ENCODE peak calls at places on chromosomes 13 and 19, in seven cellular contexts. L is LoVo, Z is immature natural killer cell, I is psoas muscle, B is H54, M is EH, E is fibroblast of villous mesenchyme. R is an unnamed sample.

GRCh38 chr13:78228940-78229339 is 310.3 kb upstream of the EDNRB start:
- DNase-seq in Z (no peak), M (peak), I (no peak), B (no peak), E (no peak), L (no peak), R (no peak)

GRCh38 chr19:51119675-51120074 is 5.0 kb upstream of the SIGLEC9 start:
- DNase-seq in M (no peak), B (no peak), E (no peak), Z (no peak), L (no peak), I (no peak), R (no peak)

GRCh38 chr13:98783856-98784478 is 31.5 kb upstream of the SLC15A1 start:
- DNase-seq in I (no peak), L (no peak), B (no peak), E (no peak), M (no peak), Z (no peak), R (no peak)

GRCh38 chr13:50589651-50590054 is 253.8 kb downstream of the DLEU7 start:
- DNase-seq in B (no peak), M (peak), I (no peak), L (peak), E (peak), Z (no peak), R (no peak)

GRCh38 chr13:113083402-113084061 is 22.1 kb upstream of the F7 start:
- DNase-seq in Z (no peak), B (peak), I (peak), E (no peak), M (no peak), L (no peak), R (no peak)

GRCh38 chr13:41812851-41813250 is 148.1 kb downstream of the VWA8 start:
- DNase-seq in Z (no peak), I (no peak), L (no peak), E (no peak), M (no peak), B (no peak), R (no peak)

GRCh38 chr13:29140277-29140676 is 320.1 kb downstream of the MTUS2 start:
- DNase-seq in E (peak), M (peak), L (no peak), Z (no peak), I (no peak), B (no peak), R (no peak)

GRCh38 chr19:4338441-4339350 is at the start of gene STAP2:
- DNase-seq in Z (peak), L (peak), E (no peak), B (no peak), I (no peak), M (no peak), R (peak)

GRCh38 chr13:42992585-42993122 is 613 bp upstream of the EPSTI1 start:
- DNase-seq in B (no peak), Z (peak), L (no peak), I (no peak), M (peak), E (peak), R (no peak)

GRCh38 chr19:49255674-49256073 is 69.3 kb downstream of the SLC6A16 start:
- DNase-seq in E (no peak), M (no peak), I (no peak), Z (no peak), L (no peak), B (no peak), R (no peak)

GRCh38 chr13:98105929-98106336 is 37.0 kb upstream of the FARP1 start:
- DNase-seq in M (peak), B (no peak), L (no peak), Z (no peak), E (peak), I (no peak), R (no peak)

GRCh38 chr19:46000497-46001246 is 5.4 kb downstream of the CCDC61 start:
- DNase-seq in M (no peak), B (no peak), E (no peak), L (no peak), Z (peak), I (peak), R (no peak)

GRCh38 chr19:3336680-3337523 is 29.5 kb upstream of the NFIC start:
- DNase-seq in Z (no peak), E (peak), I (peak), B (no peak), L (no peak), M (peak), R (no peak)

GRCh38 chr13:42486711-42487198 is 87.2 kb upstream of the TNFSF11 start:
- DNase-seq in L (no peak), I (no peak), B (no peak), E (peak), Z (no peak), M (peak), R (peak)

GRCh38 chr13:43335669-43336068 is 312.3 kb downstream of the DNAJC15 start:
- DNase-seq in B (no peak), Z (no peak), L (no peak), M (no peak), E (no peak), I (no peak), R (no peak)

GRCh38 chr19:19105365-19106060 is 32.8 kb downstream of the TMEM161A start:
- DNase-seq in I (peak), Z (no peak), E (peak), M (peak), B (no peak), L (no peak), R (no peak)

GRCh38 chr13:47117268-47117667 is 220.4 kb upstream of the HTR2A start:
- DNase-seq in E (peak), M (peak), L (no peak), Z (no peak), I (no peak), B (no peak), R (no peak)

GRCh38 chr19:48354332-48354992 is 9.3 kb downstream of the TMEM143 start:
- DNase-seq in Z (no peak), L (peak), I (no peak), M (no peak), E (no peak), B (no peak), R (peak)

GRCh38 chr13:102902789-102903347 is 57.0 kb downstream of the ERCC5 start:
- DNase-seq in L (no peak), B (no peak), M (no peak), E (no peak), I (no peak), Z (no peak), R (no peak)

GRCh38 chr19:50992666-50993035 is 8.8 kb downstream of the KLK8 start:
- DNase-seq in B (no peak), M (no peak), E (no peak), Z (no peak), I (no peak), L (no peak), R (peak)

GRCh38 chr13:97257800-97258799 is 36.0 kb downstream of the MBNL2 start:
- DNase-seq in E (peak), M (peak), B (peak), L (peak), Z (no peak), I (peak), R (peak)

GRCh38 chr13:48072304-48072703 is 22.6 kb downstream of the MED4 start:
- DNase-seq in M (no peak), E (no peak), I (no peak), L (no peak), Z (no peak), B (no peak), R (no peak)

GRCh38 chr19:32864318-32865007 is 5.1 kb downstream of the SLC7A9 start:
- DNase-seq in M (no peak), L (no peak), Z (no peak), E (no peak), I (no peak), B (no peak), R (no peak)

GRCh38 chr19:12222980-12223630 is 60.2 kb downstream of the ZNF136 start:
- DNase-seq in Z (no peak), B (no peak), L (no peak), I (no peak), M (no peak), E (no peak), R (no peak)

GRCh38 chr13:104773775-104774174 is 1707.6 kb upstream of the SLC10A2 start:
- DNase-seq in E (peak), L (peak), B (peak), I (no peak), Z (peak), M (peak), R (no peak)

GRCh38 chr13:25242956-25243355 is 44.3 kb downstream of the MTMR6 start:
- DNase-seq in E (no peak), M (no peak), Z (no peak), B (no peak), I (no peak), L (no peak), R (no peak)

GRCh38 chr19:17303940-17304267 is 679 bp upstream of the ABHD8 start:
- DNase-seq in E (no peak), L (no peak), B (no peak), I (no peak), Z (no peak), M (no peak), R (no peak)

R was measured in Calu3.